ENCODE peak calls at places on chromosomes 7 and 10, in four cellular contexts. U is fibroblast of the aortic adventitia, C is coronary artery, Y is right lobe of liver. D is an unnamed sample.

GRCh38 chr7:100119701-100120517 is 475 bp downstream of the CNPY4 start:
- DNase-seq in U (peak), C (no peak), Y (no peak), D (peak)

GRCh38 chr7:54785261-54785660 is 26.2 kb upstream of the SEC61G start:
- DNase-seq in C (no peak), U (no peak), Y (no peak), D (no peak)

GRCh38 chr10:31757374-31757773 is 171.3 kb downstream of the ARHGAP12 start:
- DNase-seq in U (peak), Y (peak), C (no peak), D (no peak)

GRCh38 chr10:24952146-24952700 is at the start of gene PRTFDC1:
- DNase-seq in C (no peak), U (peak), Y (peak), D (peak)

GRCh38 chr10:130400890-130401289 is 264.7 kb downstream of the GLRX3 start:
- DNase-seq in U (no peak), Y (no peak), C (peak), D (no peak)

GRCh38 chr7:87316846-87317545 is 28.5 kb upstream of the CROT start:
- DNase-seq in C (no peak), U (peak), Y (no peak), D (peak)

GRCh38 chr7:135670179-135670578 is 7.9 kb downstream of the STMP1 start:
- DNase-seq in C (no peak), Y (no peak), U (peak), D (peak)

GRCh38 chr7:100509213-100509612 is 25.5 kb downstream of the NYAP1 start:
- DNase-seq in Y (no peak), C (no peak), U (peak), D (peak)

GRCh38 chr10:81817611-81818160 is 57.3 kb upstream of the NRG3 start:
- DNase-seq in U (no peak), Y (no peak), C (no peak), D (no peak)

GRCh38 chr7:18694911-18695310 is 199.4 kb downstream of the HDAC9 start:
- DNase-seq in Y (no peak), U (no peak), C (no peak), D (no peak)

GRCh38 chr7:18693401-18693800 is 197.9 kb downstream of the HDAC9 start:
- DNase-seq in C (no peak), Y (no peak), U (peak), D (peak)

GRCh38 chr7:18693826-18694225 is 198.3 kb downstream of the HDAC9 start:
- DNase-seq in Y (no peak), C (no peak), U (no peak), D (no peak)

GRCh38 chr7:18698258-18698734 is 202.7 kb downstream of the HDAC9 start:
- DNase-seq in U (no peak), C (no peak), Y (no peak), D (no peak)

GRCh38 chr7:18694484-18694883 is 198.9 kb downstream of the HDAC9 start:
- DNase-seq in Y (no peak), C (no peak), U (no peak), D (no peak)
- TF ChIP-seq CTCF in Y (no peak), C (no peak), U (no peak), D (no peak)

GRCh38 chr10:101322266-101323151 is 31.5 kb upstream of the BTRC start:
- DNase-seq in C (no peak), U (no peak), Y (no peak), D (no peak)
- H3K4me3 ChIP-seq in C (no peak), U (no peak), Y (no peak), D (no peak)

DNA sequence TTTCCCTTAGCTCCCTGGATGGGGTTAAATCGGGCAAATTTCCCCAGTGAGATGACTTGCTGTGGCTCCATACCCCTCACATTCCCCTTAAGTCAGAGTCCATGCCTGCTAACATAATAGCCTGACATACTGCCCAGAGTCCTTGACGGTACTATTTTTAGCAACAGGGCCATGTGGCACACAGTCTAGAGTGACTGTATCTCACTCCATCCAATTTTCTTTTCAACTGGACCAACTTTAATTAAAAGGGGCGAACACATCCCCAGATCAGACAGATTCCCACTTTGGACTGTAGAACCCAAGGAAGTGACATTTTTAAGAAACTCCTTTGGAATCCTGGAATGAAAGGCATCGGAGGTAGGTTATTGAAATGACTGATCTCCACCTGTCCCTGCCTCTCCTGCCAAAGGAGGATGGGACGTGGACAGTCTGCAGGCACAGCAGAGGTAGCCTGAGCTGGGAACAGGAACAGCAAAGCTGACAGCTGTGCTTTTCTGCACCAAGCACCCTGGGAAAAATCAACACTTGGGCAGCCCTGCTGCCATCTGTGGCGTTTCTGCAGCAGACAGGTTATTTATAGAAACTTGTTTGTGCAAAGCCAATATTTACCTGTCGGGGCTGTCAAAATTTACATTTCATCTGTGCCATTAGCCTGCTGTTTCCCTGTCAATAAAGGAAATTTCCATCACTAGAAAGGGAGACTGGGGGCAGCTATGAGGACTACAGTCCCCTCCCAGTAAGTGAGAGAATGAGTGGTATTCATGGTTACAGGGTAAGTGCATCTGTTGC is 221.5 kb upstream of the AOAH start:
- DNase-seq in U (no peak), C (no peak), Y (peak), D (no peak)
- TF ChIP-seq CTCF in U (no peak), C (no peak), Y (no peak), D (no peak)

GRCh38 chr10:132037676-132037975 is 28.1 kb upstream of the JAKMIP3 start:
- DNase-seq in Y (no peak), U (no peak), C (no peak), D (no peak)

GRCh38 chr10:132036153-132036886 is 29.4 kb upstream of the JAKMIP3 start:
- DNase-seq in U (no peak), Y (no peak), C (no peak), D (peak)

GRCh38 chr10:132039371-132039770 is 26.4 kb upstream of the JAKMIP3 start:
- DNase-seq in Y (no peak), U (no peak), C (no peak), D (no peak)

GRCh38 chr10:132035476-132035875 is 30.3 kb upstream of the JAKMIP3 start:
- DNase-seq in U (no peak), Y (no peak), C (no peak), D (no peak)

GRCh38 chr10:132036887-132037675 is 28.7 kb upstream of the JAKMIP3 start:
- DNase-seq in U (no peak), C (no peak), Y (no peak), D (peak)
- H3K4me3 ChIP-seq in U (no peak), C (peak), Y (no peak), D (no peak)

GRCh38 chr7:105402221-105403095 is 13.7 kb upstream of the SRPK2 start:
- DNase-seq in C (no peak), Y (no peak), U (peak), D (peak)

GRCh38 chr7:105403128-105403527 is 14.4 kb upstream of the SRPK2 start:
- DNase-seq in Y (no peak), C (no peak), U (no peak), D (no peak)

GRCh38 chr7:105396566-105396965 is 7.8 kb upstream of the SRPK2 start:
- DNase-seq in Y (no peak), C (no peak), U (no peak), D (no peak)

DNA sequence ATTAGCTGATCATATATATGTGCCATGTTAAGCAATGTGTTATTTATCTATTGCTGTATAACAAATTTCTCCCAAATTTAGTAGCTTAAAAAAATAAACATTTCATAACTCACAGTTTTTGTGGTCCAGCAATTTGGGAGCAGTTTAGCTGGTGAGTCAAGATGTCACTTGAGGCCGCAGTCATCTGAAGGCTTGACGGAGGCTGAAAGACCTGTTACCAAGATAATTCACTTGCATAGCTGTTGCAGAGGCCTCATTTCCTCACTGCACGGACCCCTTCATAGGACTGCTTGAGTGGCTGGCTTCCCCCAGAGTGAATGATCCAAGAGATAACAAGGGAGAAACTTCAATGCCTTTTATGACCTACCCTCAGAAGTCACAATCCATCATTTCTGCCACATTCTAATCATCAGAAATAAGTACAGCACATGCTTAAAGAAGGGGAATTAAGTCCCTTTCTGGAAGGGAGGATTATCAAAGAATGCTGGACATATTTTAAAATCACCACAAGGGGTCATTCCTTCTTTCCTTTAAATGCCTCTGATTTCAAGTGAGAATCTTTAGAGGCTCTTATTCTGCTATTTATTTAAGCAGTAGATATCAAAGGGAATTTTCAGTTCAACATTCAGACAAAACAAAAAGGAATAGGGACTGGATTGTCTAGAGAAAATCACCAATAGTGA is 10.5 kb upstream of the SRPK2 start:
- DNase-seq in U (peak), Y (no peak), C (no peak), D (peak)
- TF ChIP-seq CTCF in U (peak), Y (peak), C (no peak), D (peak)

GRCh38 chr7:47591655-47592572 is 10.0 kb upstream of the TNS3 start:
- DNase-seq in Y (no peak), U (peak), C (no peak), D (peak)
- H3K4me3 ChIP-seq in Y (no peak), U (no peak), C (no peak), D (no peak)

DNA sequence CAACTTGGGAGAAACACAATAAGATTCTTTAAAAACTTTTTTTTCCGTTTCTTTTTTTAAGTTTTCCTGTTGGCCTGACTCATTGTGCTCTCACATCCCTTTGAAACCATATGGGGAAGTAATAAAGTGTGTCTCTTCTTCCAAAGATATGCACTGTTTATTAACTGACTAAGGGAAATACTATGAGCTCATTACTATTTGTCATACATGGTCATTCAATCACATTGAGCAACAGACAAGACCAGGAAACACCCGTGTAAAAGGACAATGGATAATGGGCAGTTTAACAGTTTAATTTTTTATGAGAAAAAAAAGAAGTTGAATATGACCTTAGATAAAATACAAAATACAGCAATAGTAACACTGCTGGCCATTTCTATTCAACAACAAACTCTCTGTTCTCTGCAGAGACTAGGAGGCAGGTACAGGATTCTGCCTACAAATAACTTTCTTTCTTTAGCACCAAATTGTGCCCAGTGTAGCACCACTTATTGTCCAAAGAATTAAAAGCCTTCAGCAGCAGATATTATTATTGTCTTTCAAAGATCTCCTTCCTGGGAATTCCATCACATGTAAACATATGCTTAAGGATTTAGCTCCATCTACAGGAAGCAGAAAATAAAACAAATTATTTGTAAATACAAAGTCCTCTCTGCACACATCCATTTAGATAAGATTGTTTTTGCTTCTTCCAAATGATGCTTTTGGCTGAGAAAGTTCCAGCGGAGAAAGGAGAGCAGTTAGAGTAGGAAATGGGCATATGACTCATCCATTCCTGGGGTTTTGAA is 55.0 kb upstream of the AKR1E2 start:
- DNase-seq in U (peak), Y (no peak), C (no peak), D (peak)
- TF ChIP-seq CTCF in U (peak), Y (peak), C (no peak), D (peak)

GRCh38 chr7:47580175-47580701 is 1.7 kb downstream of the TNS3 start:
- DNase-seq in U (peak), C (no peak), Y (peak), D (peak)
- H3K4me3 ChIP-seq in U (peak), C (peak), Y (peak), D (peak)

D was measured in choroid plexus epithelial cell.